ENCODE peak calls at places on chromosome 20, in five cellular contexts. J is tibial artery, O is T-helper 9 cell, G is C1 segment of cervical spinal cord, Q is epithelial cell of prostate. F is an unnamed sample.

GRCh38 chr20:50464026-50464724 is 46.0 kb upstream of the PTPN1 start:
- DNase-seq in Q (no peak), O (peak; percentile 32), J (peak; percentile 81), G (peak; percentile 14), F (peak; percentile 31)

GRCh38 chr20:1334761-1335160 is 5.8 kb upstream of the SDCBP2 start:
- DNase-seq in G (no peak), O (no peak), J (no peak), Q (no peak), F (no peak)

GRCh38 chr20:20412750-20413149 is 44.8 kb downstream of the INSM1 start:
- DNase-seq in Q (no peak), J (no peak), O (no peak), G (no peak), F (no peak)

GRCh38 chr20:37394543-37395410 is 48.8 kb downstream of the SRC start:
- DNase-seq in J (no peak), G (no peak), Q (peak; percentile 79), O (no peak), F (no peak)

GRCh38 chr20:4563031-4563430 is 158.7 kb upstream of the PRND start:
- DNase-seq in G (no peak), O (no peak), J (no peak), Q (no peak), F (no peak)

GRCh38 chr20:6164421-6165341 is 41.9 kb upstream of the FERMT1 start:
- DNase-seq in J (no peak), O (no peak), G (no peak), Q (no peak), F (no peak)

GRCh38 chr20:23690581-23690980 is 1.7 kb upstream of the CST4 start:
- DNase-seq in J (no peak), O (no peak), G (no peak), Q (no peak), F (no peak)

GRCh38 chr20:61725145-61725544 is 340.5 kb downstream of the TAF4 start:
- DNase-seq in Q (no peak), J (no peak), O (no peak), G (no peak), F (no peak)

GRCh38 chr20:10660661-10661060 is 13.1 kb downstream of the JAG1 start:
- DNase-seq in J (peak; percentile 87), O (no peak), Q (no peak), G (no peak), F (no peak)

GRCh38 chr20:49811825-49812462 is 684 bp upstream of the SLC9A8 start:
- DNase-seq in O (no peak), J (no peak), Q (no peak), G (no peak), F (no peak)

GRCh38 chr20:58749979-58750378 is 57.4 kb downstream of the NPEPL1 start:
- DNase-seq in O (no peak), J (no peak), G (no peak), Q (no peak), F (no peak)

GRCh38 chr20:50144362-50144761 is 9.2 kb downstream of the PEDS1 start:
- DNase-seq in G (no peak), O (no peak), J (peak; percentile 90), Q (peak; percentile 96), F (no peak)

GRCh38 chr20:32594204-32594603 is 9.1 kb upstream of the NOL4L start:
- DNase-seq in O (no peak), Q (no peak), J (no peak), G (no peak), F (no peak)

GRCh38 chr20:3248167-3248992 is 9.4 kb upstream of the SLC4A11 start:
- DNase-seq in J (no peak), Q (no peak), O (no peak), G (no peak), F (no peak)

GRCh38 chr20:1286267-1287036 is 20.4 kb downstream of the SNPH start:
- DNase-seq in Q (no peak), G (no peak), O (no peak), J (no peak), F (no peak)

GRCh38 chr20:10679269-10679668 is 5.5 kb upstream of the JAG1 start:
- DNase-seq in O (no peak), J (no peak), Q (no peak), G (no peak), F (no peak)

GRCh38 chr20:24700166-24700860 is 230.9 kb downstream of the SYNDIG1 start:
- DNase-seq in Q (no peak), O (no peak), J (peak; percentile 21), G (no peak), F (no peak)

GRCh38 chr20:48728042-48728837 is 99.6 kb downstream of the PREX1 start:
- DNase-seq in O (no peak), G (peak; percentile 90), J (no peak), Q (no peak), F (peak; percentile 90)

GRCh38 chr20:16412896-16413295 is 160.4 kb downstream of the KIF16B start:
- DNase-seq in O (no peak), Q (no peak), J (no peak), G (no peak), F (no peak)

GRCh38 chr20:10447028-10447427 is 11.9 kb downstream of the SLX4IP start:
- DNase-seq in O (no peak), J (no peak), Q (no peak), G (no peak), F (no peak)

GRCh38 chr20:44031822-44032582 is 117.3 kb downstream of the TOX2 start:
- DNase-seq in Q (no peak), J (no peak), O (no peak), G (no peak), F (no peak)

GRCh38 chr20:5480824-5481600 is 164.3 kb upstream of the PROKR2 start:
- DNase-seq in J (no peak), G (no peak), O (no peak), Q (no peak), F (no peak)